ENCODE peak calls at places on chromosomes 11 and 22, in nine cellular contexts. One of them, this sample, is unnamed. For H3K27me3, the result is how much of the 10 kb centered on the place peaks cover.

GRCh38 chr11:57709802-57710367 is 2.1 kb downstream of the MED19 start:
- DNase-seq in adrenal gland: no peak
- DNase-seq in lower lobe of right lung: no peak
- DNase-seq in tibial nerve: no peak
- DNase-seq in cardiac muscle cell: no peak
- DNase-seq in right lobe of liver: no peak
- DNase-seq in GM23338: no peak
- DNase-seq in brain microvascular endothelial cell: no peak
- DNase-seq in heart left ventricle: no peak
- DNase-seq in this sample: no peak

GRCh38 chr11:103183981-103184592 is 74.9 kb downstream of the DYNC2H1 start:
- DNase-seq in brain microvascular endothelial cell: no peak
- DNase-seq in lower lobe of right lung: no peak
- DNase-seq in cardiac muscle cell: no peak
- DNase-seq in GM23338: peak
- DNase-seq in right lobe of liver: no peak
- DNase-seq in adrenal gland: no peak
- DNase-seq in heart left ventricle: no peak
- DNase-seq in tibial nerve: no peak
- DNase-seq in this sample: no peak

GRCh38 chr11:122375687-122376399 is 259.8 kb upstream of the BLID start:
- DNase-seq in adrenal gland: no peak
- DNase-seq in brain microvascular endothelial cell: peak
- DNase-seq in heart left ventricle: no peak
- DNase-seq in cardiac muscle cell: no peak
- DNase-seq in lower lobe of right lung: no peak
- DNase-seq in GM23338: no peak
- DNase-seq in tibial nerve: no peak
- DNase-seq in right lobe of liver: no peak
- DNase-seq in this sample: no peak

GRCh38 chr11:61071208-61071681 is 31.0 kb upstream of the CD5 start:
- DNase-seq in adrenal gland: no peak
- DNase-seq in cardiac muscle cell: no peak
- DNase-seq in GM23338: no peak
- DNase-seq in right lobe of liver: no peak
- DNase-seq in brain microvascular endothelial cell: no peak
- DNase-seq in heart left ventricle: no peak
- DNase-seq in tibial nerve: no peak
- DNase-seq in lower lobe of right lung: no peak
- DNase-seq in this sample: no peak

GRCh38 chr11:61919113-61919840 is 1.9 kb upstream of the RAB3IL1 start:
- DNase-seq in adrenal gland: peak
- DNase-seq in tibial nerve: no peak
- DNase-seq in brain microvascular endothelial cell: no peak
- DNase-seq in cardiac muscle cell: no peak
- DNase-seq in lower lobe of right lung: no peak
- DNase-seq in GM23338: no peak
- DNase-seq in heart left ventricle: no peak
- DNase-seq in right lobe of liver: no peak
- DNase-seq in this sample: peak

GRCh38 chr11:65432686-65433582 is 10.3 kb downstream of the NEAT1 start:
- DNase-seq in lower lobe of right lung: no peak
- DNase-seq in heart left ventricle: no peak
- DNase-seq in right lobe of liver: no peak
- DNase-seq in cardiac muscle cell: peak
- DNase-seq in brain microvascular endothelial cell: no peak
- DNase-seq in tibial nerve: no peak
- DNase-seq in adrenal gland: no peak
- DNase-seq in GM23338: peak
- DNase-seq in this sample: no peak

GRCh38 chr11:57485217-57486007 is 25.1 kb downstream of the RTN4RL2 start:
- DNase-seq in cardiac muscle cell: no peak
- DNase-seq in heart left ventricle: no peak
- DNase-seq in tibial nerve: no peak
- DNase-seq in right lobe of liver: no peak
- DNase-seq in brain microvascular endothelial cell: no peak
- DNase-seq in lower lobe of right lung: no peak
- DNase-seq in adrenal gland: no peak
- DNase-seq in GM23338: no peak
- DNase-seq in this sample: no peak

GRCh38 chr11:12377106-12377823 is at the start of gene PARVA:
- DNase-seq in GM23338: peak
- DNase-seq in lower lobe of right lung: peak
- DNase-seq in cardiac muscle cell: peak
- DNase-seq in brain microvascular endothelial cell: peak
- DNase-seq in tibial nerve: peak
- DNase-seq in adrenal gland: peak
- DNase-seq in right lobe of liver: peak
- DNase-seq in heart left ventricle: peak
- DNase-seq in this sample: peak

GRCh38 chr22:44869196-44869595 is 116.8 kb downstream of the ARHGAP8 start:
- DNase-seq in brain microvascular endothelial cell: no peak
- DNase-seq in heart left ventricle: no peak
- DNase-seq in lower lobe of right lung: no peak
- DNase-seq in right lobe of liver: no peak
- DNase-seq in cardiac muscle cell: no peak
- DNase-seq in adrenal gland: no peak
- DNase-seq in tibial nerve: no peak
- DNase-seq in GM23338: no peak
- DNase-seq in this sample: no peak

GRCh38 chr22:31036671-31037550 is 44.2 kb upstream of the SMTN start:
- DNase-seq in GM23338: no peak
- DNase-seq in right lobe of liver: no peak
- DNase-seq in heart left ventricle: no peak
- DNase-seq in adrenal gland: no peak
- DNase-seq in brain microvascular endothelial cell: peak
- DNase-seq in lower lobe of right lung: no peak
- DNase-seq in tibial nerve: no peak
- DNase-seq in cardiac muscle cell: no peak
- DNase-seq in this sample: no peak

GRCh38 chr11:114253771-114254170 is 42.4 kb upstream of the NNMT start:
- DNase-seq in cardiac muscle cell: no peak
- DNase-seq in right lobe of liver: no peak
- DNase-seq in tibial nerve: no peak
- DNase-seq in adrenal gland: no peak
- DNase-seq in GM23338: no peak
- DNase-seq in heart left ventricle: no peak
- DNase-seq in brain microvascular endothelial cell: no peak
- DNase-seq in lower lobe of right lung: no peak
- DNase-seq in this sample: no peak

GRCh38 chr11:114247070-114247789 is 49.0 kb upstream of the NNMT start:
- DNase-seq in GM23338: no peak
- DNase-seq in right lobe of liver: no peak
- DNase-seq in lower lobe of right lung: no peak
- DNase-seq in cardiac muscle cell: no peak
- DNase-seq in tibial nerve: no peak
- DNase-seq in adrenal gland: no peak
- DNase-seq in brain microvascular endothelial cell: no peak
- DNase-seq in heart left ventricle: no peak
- DNase-seq in this sample: no peak

GRCh38 chr11:114251797-114252327 is 44.3 kb upstream of the NNMT start:
- DNase-seq in GM23338: peak
- DNase-seq in heart left ventricle: no peak
- DNase-seq in cardiac muscle cell: no peak
- DNase-seq in brain microvascular endothelial cell: no peak
- DNase-seq in lower lobe of right lung: no peak
- DNase-seq in adrenal gland: no peak
- DNase-seq in tibial nerve: no peak
- DNase-seq in right lobe of liver: no peak
- DNase-seq in this sample: no peak

GRCh38 chr11:114250993-114251796 is 45.0 kb upstream of the NNMT start:
- DNase-seq in lower lobe of right lung: no peak
- DNase-seq in heart left ventricle: peak
- DNase-seq in adrenal gland: no peak
- DNase-seq in right lobe of liver: no peak
- DNase-seq in brain microvascular endothelial cell: no peak
- DNase-seq in GM23338: peak
- DNase-seq in tibial nerve: peak
- DNase-seq in cardiac muscle cell: no peak
- DNase-seq in this sample: no peak

DNA sequence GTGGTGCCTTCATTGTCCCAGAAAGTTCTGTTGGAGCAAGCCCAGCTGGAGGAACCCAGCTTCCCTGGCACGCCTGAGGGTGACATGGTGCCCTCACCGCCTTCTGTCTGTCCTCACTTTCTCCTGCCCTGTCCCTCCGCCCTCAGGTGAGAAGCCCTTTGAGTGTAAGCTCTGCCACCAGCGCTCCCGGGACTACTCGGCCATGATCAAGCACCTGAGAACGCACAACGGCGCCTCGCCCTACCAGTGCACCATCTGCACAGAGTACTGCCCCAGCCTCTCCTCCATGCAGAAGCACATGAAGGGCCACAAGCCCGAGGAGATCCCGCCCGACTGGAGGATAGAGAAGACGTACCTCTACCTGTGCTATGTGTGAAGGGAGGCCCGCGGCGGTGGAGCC is 46.0 kb upstream of the NNMT start:
- DNase-seq in GM23338: no peak
- DNase-seq in right lobe of liver: no peak
- DNase-seq in adrenal gland: no peak
- DNase-seq in tibial nerve: no peak
- DNase-seq in heart left ventricle: no peak
- DNase-seq in cardiac muscle cell: no peak
- DNase-seq in lower lobe of right lung: no peak
- DNase-seq in brain microvascular endothelial cell: no peak
- DNase-seq in this sample: no peak
- H3K27ac ChIP-seq in GM23338: no peak
- H3K27ac ChIP-seq in right lobe of liver: no peak
- H3K27ac ChIP-seq in adrenal gland: no peak
- H3K27ac ChIP-seq in tibial nerve: peak
- H3K27ac ChIP-seq in heart left ventricle: no peak
- H3K27ac ChIP-seq in cardiac muscle cell: no peak
- H3K27ac ChIP-seq in lower lobe of right lung: no peak
- H3K27ac ChIP-seq in brain microvascular endothelial cell: no peak
- H3K27ac ChIP-seq in this sample: no peak

GRCh38 chr11:6258141-6258540 is 1.5 kb upstream of the CCKBR start:
- DNase-seq in adrenal gland: no peak
- DNase-seq in lower lobe of right lung: no peak
- DNase-seq in brain microvascular endothelial cell: no peak
- DNase-seq in right lobe of liver: no peak
- DNase-seq in GM23338: peak
- DNase-seq in heart left ventricle: no peak
- DNase-seq in cardiac muscle cell: no peak
- DNase-seq in tibial nerve: no peak
- DNase-seq in this sample: no peak

GRCh38 chr11:6260207-6260726 is 629 bp downstream of the CCKBR start:
- DNase-seq in brain microvascular endothelial cell: no peak
- DNase-seq in GM23338: no peak
- DNase-seq in cardiac muscle cell: no peak
- DNase-seq in adrenal gland: no peak
- DNase-seq in heart left ventricle: no peak
- DNase-seq in right lobe of liver: no peak
- DNase-seq in lower lobe of right lung: no peak
- DNase-seq in tibial nerve: no peak
- DNase-seq in this sample: no peak

GRCh38 chr11:6263664-6264063 is 4.0 kb downstream of the CCKBR start:
- DNase-seq in heart left ventricle: no peak
- DNase-seq in adrenal gland: no peak
- DNase-seq in brain microvascular endothelial cell: no peak
- DNase-seq in right lobe of liver: no peak
- DNase-seq in tibial nerve: no peak
- DNase-seq in lower lobe of right lung: no peak
- DNase-seq in cardiac muscle cell: no peak
- DNase-seq in GM23338: no peak
- DNase-seq in this sample: no peak

GRCh38 chr11:6259638-6260019 is at the start of gene CCKBR:
- DNase-seq in lower lobe of right lung: peak
- DNase-seq in adrenal gland: no peak
- DNase-seq in heart left ventricle: no peak
- DNase-seq in right lobe of liver: no peak
- DNase-seq in GM23338: peak
- DNase-seq in brain microvascular endothelial cell: no peak
- DNase-seq in cardiac muscle cell: peak
- DNase-seq in tibial nerve: no peak
- DNase-seq in this sample: no peak

GRCh38 chr11:6258571-6258998 is 1.1 kb upstream of the CCKBR start:
- DNase-seq in cardiac muscle cell: peak
- DNase-seq in heart left ventricle: no peak
- DNase-seq in right lobe of liver: no peak
- DNase-seq in GM23338: peak
- DNase-seq in adrenal gland: no peak
- DNase-seq in tibial nerve: no peak
- DNase-seq in lower lobe of right lung: no peak
- DNase-seq in brain microvascular endothelial cell: no peak
- DNase-seq in this sample: peak
- H3K27me3 ChIP-seq in cardiac muscle cell: under half
- H3K27me3 ChIP-seq in heart left ventricle: half or more
- H3K27me3 ChIP-seq in right lobe of liver: under half
- H3K27me3 ChIP-seq in GM23338: half or more
- H3K27me3 ChIP-seq in adrenal gland: under half
- H3K27me3 ChIP-seq in tibial nerve: under half
- H3K27me3 ChIP-seq in lower lobe of right lung: under half
- H3K27me3 ChIP-seq in brain microvascular endothelial cell: half or more
- H3K27me3 ChIP-seq in this sample: under half

DNA sequence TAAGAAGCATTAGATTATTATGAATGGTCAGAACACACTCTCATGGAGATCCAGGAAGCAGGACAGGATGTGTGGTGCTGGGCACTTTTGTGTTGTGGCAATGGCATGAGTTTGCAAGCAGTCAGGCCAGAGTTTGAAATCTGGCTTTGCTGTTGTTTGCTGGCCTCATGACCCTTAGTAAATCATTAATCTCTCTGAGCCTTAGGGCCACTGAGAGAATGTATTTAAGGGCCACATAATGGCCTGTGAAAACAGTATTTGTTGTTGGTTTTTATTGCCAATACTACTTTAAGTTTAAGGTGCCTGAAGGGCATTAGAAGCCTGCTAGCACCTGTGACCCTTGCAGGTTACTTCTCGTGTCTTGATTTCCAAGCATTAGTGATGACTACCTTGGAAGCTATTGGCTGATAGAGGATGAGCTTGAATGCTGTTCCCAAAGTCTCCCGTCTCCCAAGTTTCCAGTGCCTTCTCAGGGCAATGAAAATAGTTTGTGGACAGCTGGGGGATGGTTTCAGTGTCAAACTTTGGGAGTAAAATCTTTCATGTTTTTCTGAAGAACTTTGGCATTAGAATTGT is 24.6 kb downstream of the STIM1 start:
- DNase-seq in tibial nerve: no peak
- DNase-seq in adrenal gland: no peak
- DNase-seq in cardiac muscle cell: no peak
- DNase-seq in lower lobe of right lung: no peak
- DNase-seq in right lobe of liver: peak
- DNase-seq in heart left ventricle: no peak
- DNase-seq in brain microvascular endothelial cell: no peak
- DNase-seq in GM23338: no peak
- DNase-seq in this sample: no peak
- H3K4me3 ChIP-seq in tibial nerve: no peak
- H3K4me3 ChIP-seq in adrenal gland: no peak
- H3K4me3 ChIP-seq in cardiac muscle cell: no peak
- H3K4me3 ChIP-seq in lower lobe of right lung: no peak
- H3K4me3 ChIP-seq in right lobe of liver: no peak
- H3K4me3 ChIP-seq in heart left ventricle: no peak
- H3K4me3 ChIP-seq in brain microvascular endothelial cell: no peak
- H3K4me3 ChIP-seq in GM23338: no peak
- H3K4me3 ChIP-seq in this sample: no peak

DNA sequence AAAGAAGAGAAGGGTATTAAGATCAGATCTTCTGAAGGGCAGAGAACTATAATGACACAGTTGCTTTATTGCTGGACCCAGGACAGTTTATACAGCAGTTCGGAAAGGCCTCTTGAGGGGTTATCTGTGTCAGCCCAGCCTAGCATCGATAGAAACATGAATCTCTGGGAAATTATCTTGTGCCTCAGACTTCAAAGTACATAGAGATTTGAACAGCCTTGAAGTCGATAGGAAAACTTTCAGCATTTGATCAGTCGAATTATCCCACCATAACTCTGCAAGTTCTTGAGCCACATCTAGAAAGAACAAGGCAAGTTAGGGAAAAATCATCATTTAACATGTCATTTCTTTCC is 2.5 kb upstream of the LMO2 start:
- DNase-seq in cardiac muscle cell: no peak
- DNase-seq in tibial nerve: no peak
- DNase-seq in GM23338: no peak
- DNase-seq in right lobe of liver: no peak
- DNase-seq in brain microvascular endothelial cell: no peak
- DNase-seq in heart left ventricle: no peak
- DNase-seq in lower lobe of right lung: no peak
- DNase-seq in adrenal gland: no peak
- DNase-seq in this sample: no peak
- H3K27ac ChIP-seq in cardiac muscle cell: no peak
- H3K27ac ChIP-seq in tibial nerve: peak
- H3K27ac ChIP-seq in GM23338: no peak
- H3K27ac ChIP-seq in right lobe of liver: peak
- H3K27ac ChIP-seq in brain microvascular endothelial cell: no peak
- H3K27ac ChIP-seq in heart left ventricle: no peak
- H3K27ac ChIP-seq in lower lobe of right lung: no peak
- H3K27ac ChIP-seq in adrenal gland: peak
- H3K27ac ChIP-seq in this sample: no peak

This sample was measured in dorsolateral prefrontal cortex.